ENCODE peak calls at places on chromosomes 1 and 21, in ten cellular contexts. J is Right ventricle myocardium inferior, P is HEK293T, Y is lower leg skin, A is hypothalamus, B is kidney glomerular epithelial cell, X is RPMI8226, G is AG10803, C is NCI-H460, Z is NCI-H1417 treated with DMSO at 0.1 percent for 48 hours. W is an unnamed sample.

GRCh38 chr1:194474701-194475100 is 1288.3 kb upstream of the B3GALT2 start:
- DNase-seq in X (no peak), C (no peak), J (no peak), B (no peak), Y (no peak), A (no peak), Z (no peak), G (no peak), P (no peak), W (no peak)

GRCh38 chr21:34743831-34744230 is 75.0 kb downstream of the CLIC6 start:
- DNase-seq in X (no peak), Z (no peak), A (no peak), Y (peak), J (no peak), B (no peak), C (no peak), G (peak), P (no peak), W (no peak)

GRCh38 chr1:189804352-189804751 is 673.3 kb downstream of the BRINP3 start:
- DNase-seq in B (no peak), A (no peak), G (no peak), P (no peak), C (no peak), Z (no peak), J (no peak), Y (no peak), X (no peak), W (no peak)

GRCh38 chr21:42209801-42210479 is 9.0 kb upstream of the ABCG1 start:
- DNase-seq in J (no peak), G (no peak), C (peak), Y (peak), P (no peak), Z (no peak), X (no peak), A (no peak), B (no peak), W (no peak)

GRCh38 chr1:11441211-11441952 is 37.6 kb upstream of the DISP3 start:
- DNase-seq in Y (no peak), X (no peak), P (no peak), B (no peak), G (no peak), Z (no peak), J (no peak), A (peak), C (no peak), W (no peak)

GRCh38 chr1:53121319-53122172 is 20.9 kb downstream of the SLC1A7 start:
- DNase-seq in G (peak), B (no peak), J (no peak), C (no peak), P (no peak), Z (no peak), A (no peak), Y (peak), X (no peak), W (no peak)

GRCh38 chr1:40930174-40930573 is 49.3 kb upstream of the CTPS1 start:
- DNase-seq in A (no peak), B (no peak), C (no peak), X (no peak), P (no peak), Y (no peak), Z (no peak), G (no peak), J (no peak), W (no peak)

GRCh38 chr1:21963477-21964217 is 13.2 kb upstream of the CELA3B start:
- DNase-seq in G (peak), J (peak), B (peak), Z (no peak), X (peak), A (peak), C (peak), P (peak), Y (peak), W (peak)

GRCh38 chr1:10253755-10254154 is 43.4 kb downstream of the KIF1B start:
- DNase-seq in P (peak), J (no peak), Z (no peak), C (no peak), G (peak), Y (no peak), B (peak), X (peak), A (no peak), W (no peak)

W was measured in occipital lobe.